ENCODE peak calls at places on chromosomes 4 and X, in ten cellular contexts. L is MM.1S, O is upper lobe of left lung, Y is HCT116, X is fibroblast of lung, U is heart right ventricle, A is MCF 10A, P is epithelial cell of esophagus, I is AG09309, G is mammary epithelial cell. K is an unnamed sample.

GRCh38 chr4:175674219-175674618 is 137.8 kb downstream of the GPM6A start:
- DNase-seq in U (no peak), O (no peak), A (no peak), Y (no peak), X (no peak), I (no peak), G (no peak), P (no peak), L (no peak), K (no peak)

GRCh38 chr4:128574706-128575105 is 234.8 kb upstream of the JADE1 start:
- DNase-seq in G (peak), A (peak), I (no peak), X (peak), L (peak), U (peak), P (peak), O (no peak), Y (peak), K (no peak)

GRCh38 chr4:25896782-25897539 is 17.1 kb upstream of the SMIM20 start:
- DNase-seq in O (no peak), P (peak), L (no peak), I (no peak), X (no peak), U (no peak), A (no peak), G (no peak), Y (no peak), K (no peak)

GRCh38 chrX:120604359-120604782 is 470 bp downstream of the MCTS1 start:
- DNase-seq in U (no peak), O (no peak), X (peak), Y (no peak), I (peak), G (peak), L (peak), A (peak), P (peak), K (no peak)

GRCh38 chrX:69615779-69616519 is at the start of gene EDA:
- DNase-seq in L (peak), X (peak), P (peak), U (peak), I (no peak), O (peak), A (peak), Y (peak), G (peak), K (peak)

GRCh38 chr4:83677656-83678055 is 141.7 kb downstream of the GPAT3 start:
- DNase-seq in P (no peak), L (no peak), I (peak), Y (no peak), X (peak), G (no peak), A (no peak), U (no peak), O (no peak), K (no peak)

GRCh38 chr4:144816668-144817067 is 170.7 kb downstream of the HHIP start:
- DNase-seq in U (no peak), O (no peak), L (no peak), Y (no peak), G (no peak), P (no peak), X (no peak), A (no peak), I (no peak), K (no peak)

GRCh38 chr4:145679520-145679919 is 426 bp upstream of the C4orf51 start:
- DNase-seq in I (peak), P (peak), O (no peak), X (peak), G (peak), U (peak), Y (peak), L (no peak), A (peak), K (no peak)

GRCh38 chr4:3202836-3203820 is 45.8 kb upstream of the MSANTD1 start:
- DNase-seq in O (no peak), L (no peak), G (no peak), P (no peak), X (no peak), I (no peak), U (no peak), Y (no peak), A (no peak), K (no peak)

GRCh38 chr4:47731182-47731581 is 106.7 kb downstream of the CORIN start:
- DNase-seq in L (no peak), A (no peak), P (no peak), X (no peak), U (no peak), O (no peak), G (no peak), Y (no peak), I (no peak), K (no peak)

GRCh38 chr4:19936471-19936870 is 315.2 kb upstream of the SLIT2 start:
- DNase-seq in P (no peak), L (no peak), O (no peak), X (peak), G (no peak), U (no peak), A (no peak), Y (no peak), I (peak), K (no peak)

GRCh38 chr4:15912961-15913630 is 25.4 kb downstream of the FGFBP1 start:
- DNase-seq in O (no peak), A (no peak), X (peak), I (no peak), L (no peak), Y (no peak), P (peak), U (no peak), G (no peak), K (no peak)

GRCh38 chr4:5238106-5238505 is 186.8 kb downstream of the STK32B start:
- DNase-seq in O (no peak), X (peak), L (no peak), I (peak), U (no peak), Y (no peak), P (no peak), A (no peak), G (no peak), K (no peak)

GRCh38 chr4:13173974-13174373 is 310.2 kb downstream of the RAB28 start:
- DNase-seq in G (no peak), O (no peak), X (peak), Y (no peak), I (no peak), P (no peak), A (no peak), L (no peak), U (peak), K (no peak)

GRCh38 chrX:37685452-37686347 is at the start of gene XK:
- DNase-seq in P (peak), U (peak), A (peak), I (no peak), Y (peak), X (peak), O (peak), G (peak), L (peak), K (no peak)

GRCh38 chr4:61507091-61507490 is 307.0 kb downstream of the ADGRL3 start:
- DNase-seq in L (no peak), P (no peak), A (no peak), U (no peak), O (no peak), G (no peak), Y (no peak), X (peak), I (no peak), K (no peak)

GRCh38 chr4:78552398-78553396 is 1.1 kb downstream of the ANXA3 start:
- DNase-seq in O (no peak), A (peak), L (no peak), G (peak), P (peak), Y (peak), I (no peak), U (no peak), X (peak), K (no peak)

GRCh38 chrX:112687189-112687691 is 7.5 kb upstream of the LHFPL1 start:
- DNase-seq in L (no peak), A (peak), G (no peak), O (no peak), I (no peak), X (peak), U (no peak), P (no peak), Y (no peak), K (no peak)

GRCh38 chr4:41140410-41140809 is 73.9 kb downstream of the APBB2 start:
- DNase-seq in P (no peak), I (no peak), L (no peak), A (no peak), X (no peak), O (no peak), G (no peak), U (no peak), Y (no peak), K (no peak)

GRCh38 chr4:62260256-62260655 is 1060.1 kb downstream of the ADGRL3 start:
- DNase-seq in L (no peak), X (no peak), I (no peak), A (peak), Y (no peak), G (no peak), O (no peak), U (no peak), P (peak), K (no peak)

GRCh38 chrX:116749943-116750342 is 287.2 kb upstream of the CT83 start:
- DNase-seq in G (peak), O (no peak), Y (no peak), L (no peak), X (no peak), P (peak), U (no peak), I (peak), A (peak), K (no peak)

GRCh38 chr4:165630671-165631070 is 242.4 kb upstream of the TLL1 start:
- DNase-seq in L (no peak), X (no peak), A (no peak), Y (no peak), U (no peak), P (peak), I (no peak), O (no peak), G (peak), K (no peak)

GRCh38 chrX:154484255-154485149 is 1.9 kb downstream of the UBL4A start:
- DNase-seq in G (no peak), P (peak), L (no peak), A (peak), U (no peak), X (no peak), O (no peak), Y (no peak), I (no peak), K (no peak)

GRCh38 chr4:78361621-78362120 is 189.9 kb upstream of the ANXA3 start:
- DNase-seq in G (no peak), I (no peak), O (no peak), P (no peak), A (no peak), U (no peak), L (no peak), Y (no peak), X (no peak), K (no peak)

GRCh38 chrX:134714633-134715110 is 56.4 kb upstream of the PLAC1 start:
- DNase-seq in Y (no peak), X (no peak), P (no peak), O (no peak), G (no peak), A (no peak), U (no peak), I (no peak), L (no peak), K (no peak)

GRCh38 chr4:32858971-32859370 is 2138.8 kb downstream of the PCDH7 start:
- DNase-seq in U (no peak), Y (peak), G (peak), I (peak), X (peak), O (no peak), A (peak), L (no peak), P (peak), K (no peak)

GRCh38 chr4:173013232-173013932 is 155.2 kb upstream of the GALNT7 start:
- DNase-seq in G (no peak), O (no peak), A (peak), Y (no peak), X (peak), L (peak), I (no peak), P (peak), U (peak), K (no peak)

GRCh38 chrX:44042731-44043130 is 69.5 kb upstream of the NDP start:
- DNase-seq in O (no peak), I (no peak), X (peak), A (no peak), G (no peak), U (peak), L (no peak), P (peak), Y (no peak), K (no peak)

GRCh38 chrX:131830400-131831184 is 192.5 kb upstream of the STK26 start:
- DNase-seq in P (peak), G (peak), U (peak), L (peak), A (peak), X (peak), Y (peak), O (no peak), I (peak), K (peak)

GRCh38 chrX:12967711-12968465 is 7.0 kb upstream of the TMSB4X start:
- DNase-seq in A (no peak), I (no peak), Y (no peak), X (no peak), P (no peak), U (no peak), L (no peak), O (no peak), G (no peak), K (no peak)

GRCh38 chrX:68455151-68455510 is 21.8 kb upstream of the OPHN1 start:
- DNase-seq in A (no peak), G (no peak), O (no peak), I (no peak), P (no peak), Y (no peak), L (no peak), X (no peak), U (no peak), K (no peak)

GRCh38 chr4:79288185-79288584 is 37.7 kb downstream of the NAA11 start:
- DNase-seq in Y (no peak), U (no peak), O (no peak), I (no peak), L (no peak), X (no peak), G (no peak), A (no peak), P (no peak), K (no peak)

GRCh38 chr4:72375050-72375736 is 193.8 kb downstream of the ADAMTS3 start:
- DNase-seq in G (peak), I (peak), P (peak), X (peak), A (peak), U (no peak), O (no peak), L (no peak), Y (no peak), K (no peak)

GRCh38 chr4:113637363-113637762 is 124.2 kb downstream of the CAMK2D start:
- DNase-seq in Y (no peak), X (peak), O (no peak), U (no peak), L (peak), G (peak), P (no peak), I (peak), A (no peak), K (no peak)

GRCh38 chrX:5051831-5052491 is 1176.7 kb downstream of the NLGN4X start:
- DNase-seq in L (no peak), G (peak), Y (no peak), O (no peak), X (peak), I (no peak), P (peak), A (peak), U (peak), K (no peak)

GRCh38 chr4:38161208-38162113 is 201.3 kb downstream of the PTTG2 start:
- DNase-seq in Y (no peak), O (no peak), A (no peak), U (no peak), L (no peak), P (peak), I (no peak), G (peak), X (peak), K (no peak)

GRCh38 chrX:23861215-23861896 is 46.4 kb downstream of the APOO start:
- DNase-seq in U (no peak), L (no peak), A (no peak), I (no peak), Y (no peak), O (no peak), P (no peak), X (no peak), G (no peak), K (no peak)

GRCh38 chr4:113026556-113026955 is 22.9 kb upstream of the ANK2 start:
- DNase-seq in O (no peak), U (no peak), A (no peak), I (no peak), Y (no peak), G (peak), L (no peak), X (peak), P (peak), K (no peak)

GRCh38 chr4:87117730-87118075 is 102.7 kb downstream of the KLHL8 start:
- DNase-seq in X (no peak), I (no peak), A (no peak), O (peak), L (no peak), U (no peak), Y (no peak), G (no peak), P (no peak), K (no peak)

GRCh38 chr4:87118421-87118820 is 102.0 kb downstream of the KLHL8 start:
- DNase-seq in G (no peak), I (no peak), Y (no peak), X (no peak), L (no peak), O (no peak), U (no peak), P (no peak), A (no peak), K (no peak)

GRCh38 chr4:87117051-87117729 is 103.2 kb downstream of the KLHL8 start:
- DNase-seq in L (no peak), P (no peak), I (no peak), G (no peak), U (no peak), X (no peak), A (no peak), Y (no peak), O (no peak), K (no peak)

GRCh38 chr4:87114245-87115062 is 106.0 kb downstream of the KLHL8 start:
- DNase-seq in A (no peak), U (no peak), P (no peak), X (no peak), L (no peak), O (peak), G (no peak), Y (no peak), I (no peak), K (no peak)

DNA sequence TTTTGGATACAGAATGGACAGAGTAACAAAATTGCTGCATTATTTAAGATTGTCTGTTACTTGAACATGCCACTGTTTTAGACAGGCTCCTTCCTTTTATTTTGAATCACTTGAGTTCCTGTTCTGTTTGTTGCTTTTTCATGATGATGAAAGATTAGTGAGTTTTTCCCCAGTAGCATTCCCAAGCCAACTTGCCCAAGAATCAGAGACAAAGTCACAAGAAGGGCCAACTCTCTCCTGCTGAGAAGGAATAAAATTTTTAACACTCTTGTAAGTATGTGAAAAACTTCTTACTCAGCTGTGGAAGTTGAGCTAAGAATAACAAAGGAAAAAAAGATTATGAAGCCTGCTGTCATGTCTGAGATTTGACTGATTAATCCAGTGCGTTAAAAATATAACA is 104.2 kb downstream of the KLHL8 start:
- DNase-seq in Y (no peak), X (peak), G (no peak), L (no peak), P (no peak), I (no peak), U (no peak), O (no peak), A (no peak), K (no peak)
- TF ChIP-seq CTCF in Y (no peak), X (no peak), G (no peak), L (no peak), P (no peak), I (no peak), U (no peak), O (no peak), A (no peak), K (no peak)

DNA sequence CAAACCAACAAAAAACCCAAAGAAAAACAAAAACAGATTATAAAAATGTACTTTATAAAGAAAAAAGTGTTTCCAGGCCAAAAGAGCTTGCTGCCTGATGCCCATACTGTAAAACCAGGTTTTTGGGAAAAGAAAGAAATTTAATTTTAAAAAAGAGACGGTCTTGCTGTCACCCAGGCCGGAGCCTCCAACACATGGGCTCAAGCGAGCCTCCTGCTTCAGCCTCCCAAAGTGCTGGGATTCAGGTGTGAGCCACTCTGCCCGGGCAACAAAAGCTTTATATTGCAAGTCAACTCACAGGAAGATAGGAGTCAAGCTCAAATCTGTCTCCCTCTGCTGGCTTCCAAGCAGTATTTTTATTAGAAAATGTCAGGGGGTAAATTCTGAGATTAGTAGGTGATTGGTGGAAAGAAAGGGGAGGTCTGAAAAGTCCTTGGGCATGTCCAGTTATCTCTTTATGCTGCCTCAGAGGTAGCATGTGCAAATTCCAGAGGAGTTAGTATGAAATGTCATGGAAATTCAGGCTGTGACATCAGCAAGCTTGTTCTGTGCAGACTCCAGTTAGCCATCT is 39.4 kb downstream of the MGST2 start:
- DNase-seq in P (peak), I (no peak), A (peak), L (no peak), X (peak), U (no peak), Y (peak), O (no peak), G (no peak), K (no peak)
- TF ChIP-seq CTCF in P (peak), I (peak), A (no peak), L (peak), X (peak), U (no peak), Y (peak), O (no peak), G (peak), K (no peak)

GRCh38 chr4:55158957-55159356 is 33.6 kb upstream of the KDR start:
- DNase-seq in Y (no peak), X (no peak), G (no peak), A (no peak), I (no peak), U (no peak), O (no peak), L (no peak), P (no peak), K (no peak)
- TF ChIP-seq CTCF in Y (no peak), X (peak), G (no peak), A (no peak), I (no peak), U (no peak), O (no peak), L (no peak), P (no peak), K (no peak)

GRCh38 chr4:103996059-103996458 is 276.3 kb upstream of the TACR3 start:
- DNase-seq in L (no peak), I (no peak), O (no peak), P (peak), X (peak), G (peak), A (peak), U (no peak), Y (peak), K (no peak)

GRCh38 chr4:103996637-103997036 is 276.9 kb upstream of the TACR3 start:
- DNase-seq in U (no peak), Y (peak), O (no peak), L (no peak), P (peak), G (peak), X (peak), A (peak), I (no peak), K (no peak)

GRCh38 chr4:103998752-103999151 is 279.0 kb upstream of the TACR3 start:
- DNase-seq in A (peak), O (no peak), X (no peak), P (peak), I (no peak), L (no peak), U (no peak), G (no peak), Y (no peak), K (no peak)

DNA sequence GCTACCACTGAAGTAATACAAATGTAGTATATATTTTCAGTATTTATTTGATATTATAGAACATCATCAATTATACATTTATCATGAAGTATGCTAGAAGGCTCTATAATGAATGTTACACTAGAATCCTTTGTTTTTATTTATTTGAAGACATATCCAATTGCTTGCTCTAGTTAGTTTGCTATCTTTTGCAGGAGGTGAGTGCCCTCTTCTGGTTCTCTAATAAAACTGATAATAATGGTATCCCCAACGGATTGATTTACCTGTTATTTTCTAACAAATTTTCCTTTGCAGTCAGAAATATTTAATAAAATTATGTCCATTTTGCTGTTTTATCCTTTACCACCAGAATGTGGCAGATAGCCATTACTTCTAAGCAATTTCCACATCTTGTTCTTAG is 274.3 kb upstream of the TACR3 start:
- DNase-seq in I (no peak), G (peak), A (peak), P (peak), U (no peak), L (peak), Y (peak), X (no peak), O (no peak), K (no peak)
- TF ChIP-seq CTCF in I (no peak), G (peak), A (peak), P (peak), U (no peak), L (peak), Y (peak), X (no peak), O (no peak), K (no peak)

K was measured in osteocyte.